ENCODE peak calls at places on chromosome X, in four cellular contexts. M is fibroblast of lung, U is lower leg skin, O is activated B cell treated with CpG ODN at 0.5 μM for 24 hours. D is an unnamed sample.
A peak's percentile ranks its signal among the peaks of the same experiment; 100 is the strongest.

GRCh38 chrX:87517571-87518141 is at the start of gene KLHL4:
- DNase-seq in U (no peak), M (peak; percentile 97), O (no peak), D (no peak)

GRCh38 chrX:114584434-114584943 is 603 bp downstream of the HTR2C start:
- DNase-seq in U (no peak), M (no peak), O (no peak), D (no peak)

GRCh38 chrX:112734250-112734649 is 54.5 kb upstream of the LHFPL1 start:
- DNase-seq in O (no peak), U (no peak), M (peak; percentile 26), D (no peak)

GRCh38 chrX:78796916-78797315 is 49.4 kb downstream of the LPAR4 start:
- DNase-seq in M (no peak), O (no peak), U (no peak), D (no peak)

GRCh38 chrX:47748576-47748975 is 88.1 kb upstream of the ZNF81 start:
- DNase-seq in U (no peak), M (no peak), O (no peak), D (no peak)

GRCh38 chrX:48781705-48782104 is 4.7 kb upstream of the GATA1 start:
- DNase-seq in O (no peak), U (no peak), M (no peak), D (no peak)

GRCh38 chrX:40145001-40145631 is 47.4 kb upstream of the BCOR start:
- DNase-seq in U (no peak), O (no peak), M (no peak), D (no peak)

GRCh38 chrX:12269484-12269883 is 131.2 kb downstream of the FRMPD4 start:
- DNase-seq in O (no peak), U (no peak), M (no peak), D (no peak)

GRCh38 chrX:153644356-153645125 is 2.5 kb upstream of the DUSP9 start:
- DNase-seq in U (peak; percentile 56), O (no peak), M (no peak), D (no peak)
- TF ChIP-seq CTCF in U (no peak), O (no peak), M (no peak), D (peak; percentile 18)

DNA sequence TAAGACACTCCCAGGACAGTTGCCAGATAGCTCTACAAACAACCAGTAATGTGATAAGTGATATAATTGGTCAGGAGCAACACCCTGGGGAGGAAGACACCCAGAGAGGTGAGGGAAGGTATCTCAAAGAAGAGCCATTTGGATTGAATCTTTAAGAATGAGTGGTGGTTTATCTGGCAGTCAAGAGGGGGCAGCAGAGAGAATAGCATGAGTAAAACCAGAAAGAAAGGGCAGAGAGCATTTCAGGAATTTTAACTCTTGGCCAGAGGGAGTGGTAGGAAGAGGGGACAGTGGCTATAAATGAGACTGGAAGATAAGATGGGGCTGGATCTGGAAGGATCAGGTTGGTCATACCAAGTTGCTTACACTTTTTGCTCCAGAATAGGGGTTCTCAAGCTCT is 5.9 kb upstream of the SEPTIN6 start:
- DNase-seq in M (peak; percentile 52), U (no peak), O (no peak), D (peak; percentile 21)
- TF ChIP-seq CTCF in M (peak; percentile 58), U (no peak), O (no peak), D (peak; percentile 56)

DNA sequence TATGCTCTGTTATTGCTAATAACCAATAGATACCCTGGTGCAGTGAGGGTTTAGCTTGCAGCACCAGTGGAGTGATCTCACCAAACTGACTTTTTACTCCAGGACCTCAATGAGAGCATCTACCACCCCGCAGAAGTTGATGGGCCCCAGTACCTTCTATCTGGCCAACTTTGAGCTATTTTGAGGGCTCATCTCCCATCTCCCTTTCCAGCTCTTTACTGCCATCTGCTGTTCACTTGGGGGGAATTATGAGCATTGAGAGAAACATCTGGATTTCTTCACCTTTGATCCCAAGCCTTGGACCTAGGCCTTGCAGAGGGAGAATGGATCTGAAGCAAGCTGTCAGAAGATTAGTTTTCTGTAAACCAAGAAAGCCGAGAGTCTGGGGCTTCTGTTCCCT is 143.6 kb downstream of the TMEM164 start:
- DNase-seq in U (no peak), O (no peak), M (peak; percentile 20), D (no peak)
- TF ChIP-seq CTCF in U (no peak), O (no peak), M (peak; percentile 71), D (peak; percentile 58)

GRCh38 chrX:13283512-13283911 is 36.3 kb downstream of the ATXN3L start:
- DNase-seq in M (peak; percentile 40), U (no peak), O (no peak), D (no peak)

GRCh38 chrX:13275031-13275430 is 44.8 kb downstream of the ATXN3L start:
- DNase-seq in M (no peak), U (no peak), O (no peak), D (no peak)

GRCh38 chrX:13281289-13281688 is 38.6 kb downstream of the ATXN3L start:
- DNase-seq in O (no peak), U (no peak), M (no peak), D (no peak)

GRCh38 chrX:13277539-13277938 is 42.3 kb downstream of the ATXN3L start:
- DNase-seq in U (no peak), O (no peak), M (no peak), D (no peak)

DNA sequence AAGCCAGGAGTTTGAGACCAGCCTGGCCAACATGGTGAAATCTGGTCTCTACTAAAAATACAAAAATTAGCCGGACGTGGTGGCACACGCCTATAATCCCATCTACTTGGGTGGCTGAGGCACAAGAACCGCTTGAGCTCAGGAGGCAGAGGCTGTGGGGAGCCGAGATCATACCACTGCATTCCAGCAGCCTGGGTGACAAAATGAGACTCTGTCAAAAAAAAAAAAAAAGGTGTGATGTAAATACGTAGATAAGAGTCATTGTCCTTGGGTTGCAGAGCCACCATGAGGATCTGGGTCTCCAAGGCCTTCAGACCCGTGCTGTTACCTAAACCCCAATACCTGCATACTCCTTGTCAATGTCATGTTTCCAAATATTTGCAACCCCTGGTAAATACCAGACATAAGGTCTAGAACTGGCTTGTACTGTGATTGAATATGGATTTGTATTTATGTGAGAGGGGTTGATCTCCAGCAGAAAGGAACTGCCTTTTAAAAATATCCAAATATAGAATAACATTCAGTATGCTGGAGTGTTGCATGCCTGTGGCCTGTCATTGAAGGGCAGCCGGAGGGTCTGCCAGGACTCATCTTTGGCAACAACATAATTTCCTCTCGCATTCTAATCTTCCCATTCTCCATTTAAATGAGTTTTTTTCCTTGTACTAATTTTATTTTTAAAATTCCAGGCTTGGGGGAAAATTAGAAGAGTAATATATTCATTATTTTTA is 40.4 kb downstream of the ATXN3L start:
- DNase-seq in M (no peak), O (no peak), U (no peak), D (no peak)
- TF ChIP-seq CTCF in M (no peak), O (no peak), U (no peak), D (no peak)

GRCh38 chrX:100615015-100615414 is 21.6 kb downstream of the TSPAN6 start:
- DNase-seq in M (peak; percentile 64), U (no peak), O (no peak), D (no peak)
- TF ChIP-seq CTCF in M (peak; percentile 53), U (no peak), O (no peak), D (peak; percentile 25)

DNA sequence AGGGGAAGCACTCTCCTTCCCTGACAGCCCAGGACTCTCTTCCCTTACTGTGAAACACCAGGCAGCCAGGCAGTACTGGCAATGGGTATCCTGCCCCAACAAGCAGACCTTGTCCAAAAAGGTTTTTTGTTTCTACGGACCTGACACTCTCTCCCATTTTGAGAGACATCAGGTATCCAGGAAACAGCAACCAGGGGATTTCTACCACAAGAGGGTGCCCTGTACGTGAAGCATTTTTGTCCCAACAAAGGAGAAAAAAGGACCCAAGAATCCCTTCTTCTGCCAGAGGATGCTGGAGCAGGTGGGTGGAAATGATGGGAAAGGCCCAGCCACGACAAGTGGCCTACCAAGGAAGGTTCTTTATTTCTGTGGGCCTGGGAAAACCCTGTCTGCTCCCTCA is 65.7 kb upstream of the FGF13 start:
- DNase-seq in O (no peak), U (no peak), M (no peak), D (no peak)
- TF ChIP-seq CTCF in O (no peak), U (no peak), M (peak; percentile 6), D (no peak)

D was measured in D721Med.